ENCODE peak calls at places on chromosomes 12 and 14, in four cellular contexts. One of them, this sample, is unnamed.

GRCh38 chr14:24189059-24189375 is 401 bp upstream of the IPO4 start:
- DNase-seq in body of pancreas: no peak
- DNase-seq in CD8-positive, alpha-beta memory T cell: no peak
- DNase-seq in psoas muscle: no peak
- DNase-seq in this sample: no peak

GRCh38 chr14:99359906-99360305 is 87.9 kb upstream of the BCL11B start:
- DNase-seq in body of pancreas: no peak
- DNase-seq in CD8-positive, alpha-beta memory T cell: no peak
- DNase-seq in psoas muscle: no peak
- DNase-seq in this sample: no peak

GRCh38 chr12:76531056-76531455 is 28.5 kb downstream of the OSBPL8 start:
- DNase-seq in body of pancreas: no peak
- DNase-seq in CD8-positive, alpha-beta memory T cell: no peak
- DNase-seq in psoas muscle: no peak
- DNase-seq in this sample: no peak

GRCh38 chr14:37668646-37669045 is 73.2 kb downstream of the TTC6 start:
- DNase-seq in body of pancreas: no peak
- DNase-seq in CD8-positive, alpha-beta memory T cell: no peak
- DNase-seq in psoas muscle: no peak
- DNase-seq in this sample: no peak

GRCh38 chr12:68358532-68359485 is 26.6 kb upstream of the MDM1 start:
- DNase-seq in body of pancreas: peak; percentile 62
- DNase-seq in CD8-positive, alpha-beta memory T cell: peak; percentile 41
- DNase-seq in psoas muscle: peak; percentile 21
- DNase-seq in this sample: peak; percentile 80

GRCh38 chr14:88063807-88064206 is 58.9 kb downstream of the GPR65 start:
- DNase-seq in body of pancreas: no peak
- DNase-seq in CD8-positive, alpha-beta memory T cell: no peak
- DNase-seq in psoas muscle: no peak
- DNase-seq in this sample: no peak

GRCh38 chr12:51827925-51828818 is 20.3 kb downstream of the FIGNL2 start:
- DNase-seq in body of pancreas: no peak
- DNase-seq in CD8-positive, alpha-beta memory T cell: no peak
- DNase-seq in psoas muscle: no peak
- DNase-seq in this sample: no peak

GRCh38 chr14:72590577-72590976 is 303.3 kb downstream of the DPF3 start:
- DNase-seq in body of pancreas: no peak
- DNase-seq in CD8-positive, alpha-beta memory T cell: peak; percentile 12
- DNase-seq in psoas muscle: no peak
- DNase-seq in this sample: no peak

GRCh38 chr14:34331728-34332623 is 130.1 kb downstream of the SPTSSA start:
- DNase-seq in body of pancreas: peak; percentile 76
- DNase-seq in CD8-positive, alpha-beta memory T cell: peak; percentile 19
- DNase-seq in psoas muscle: peak; percentile 59
- DNase-seq in this sample: no peak

GRCh38 chr14:34592623-34593022 is 37.3 kb downstream of the SNX6 start:
- DNase-seq in body of pancreas: no peak
- DNase-seq in CD8-positive, alpha-beta memory T cell: no peak
- DNase-seq in psoas muscle: no peak
- DNase-seq in this sample: no peak

GRCh38 chr14:100858838-100859220 is 32.9 kb downstream of the MEG3 start:
- DNase-seq in body of pancreas: no peak
- DNase-seq in CD8-positive, alpha-beta memory T cell: no peak
- DNase-seq in psoas muscle: no peak
- DNase-seq in this sample: no peak

GRCh38 chr12:5395443-5396401 is 36.2 kb upstream of the NTF3 start:
- DNase-seq in body of pancreas: no peak
- DNase-seq in CD8-positive, alpha-beta memory T cell: no peak
- DNase-seq in psoas muscle: no peak
- DNase-seq in this sample: no peak

GRCh38 chr14:75147423-75148071 is 20.7 kb upstream of the NEK9 start:
- DNase-seq in body of pancreas: peak; percentile 67
- DNase-seq in CD8-positive, alpha-beta memory T cell: no peak
- DNase-seq in psoas muscle: peak; percentile 56
- DNase-seq in this sample: peak; percentile 15

GRCh38 chr14:63727231-63727735 is 582 bp downstream of the SGPP1 start:
- DNase-seq in body of pancreas: peak; percentile 53
- DNase-seq in CD8-positive, alpha-beta memory T cell: peak; percentile 1
- DNase-seq in psoas muscle: peak; percentile 52
- DNase-seq in this sample: no peak

GRCh38 chr14:83541147-83541546 is 1988.8 kb upstream of the FLRT2 start:
- DNase-seq in body of pancreas: no peak
- DNase-seq in CD8-positive, alpha-beta memory T cell: no peak
- DNase-seq in psoas muscle: no peak
- DNase-seq in this sample: no peak

GRCh38 chr12:107091381-107091780 is 2.0 kb downstream of the CRY1 start:
- DNase-seq in body of pancreas: no peak
- DNase-seq in CD8-positive, alpha-beta memory T cell: no peak
- DNase-seq in psoas muscle: no peak
- DNase-seq in this sample: no peak

GRCh38 chr12:90543393-90543792 is 411.6 kb downstream of the CCER1 start:
- DNase-seq in body of pancreas: no peak
- DNase-seq in CD8-positive, alpha-beta memory T cell: no peak
- DNase-seq in psoas muscle: no peak
- DNase-seq in this sample: no peak

GRCh38 chr14:74664717-74665116 is 48.2 kb downstream of the AREL1 start:
- DNase-seq in body of pancreas: no peak
- DNase-seq in CD8-positive, alpha-beta memory T cell: no peak
- DNase-seq in psoas muscle: no peak
- DNase-seq in this sample: no peak

GRCh38 chr14:68695326-68695768 is 97.5 kb downstream of the ZFP36L1 start:
- DNase-seq in body of pancreas: no peak
- DNase-seq in CD8-positive, alpha-beta memory T cell: no peak
- DNase-seq in psoas muscle: peak; percentile 63
- DNase-seq in this sample: peak; percentile 87

GRCh38 chr12:93894391-93895095 is 217.4 kb downstream of the CRADD start:
- DNase-seq in body of pancreas: peak; percentile 31
- DNase-seq in CD8-positive, alpha-beta memory T cell: no peak
- DNase-seq in psoas muscle: peak; percentile 93
- DNase-seq in this sample: peak; percentile 57

GRCh38 chr12:104272938-104273337 is 30.6 kb upstream of the EID3 start:
- DNase-seq in body of pancreas: no peak
- DNase-seq in CD8-positive, alpha-beta memory T cell: no peak
- DNase-seq in psoas muscle: no peak
- DNase-seq in this sample: no peak

GRCh38 chr12:26798669-26799068 is 34.3 kb downstream of the ITPR2 start:
- DNase-seq in body of pancreas: no peak
- DNase-seq in CD8-positive, alpha-beta memory T cell: no peak
- DNase-seq in psoas muscle: no peak
- DNase-seq in this sample: no peak
- H3K27ac ChIP-seq in body of pancreas: no peak overlapping the region
- H3K27ac ChIP-seq in CD8-positive, alpha-beta memory T cell: no peak overlapping the region
- H3K27ac ChIP-seq in psoas muscle: no peak overlapping the region
- H3K27ac ChIP-seq in this sample: no peak overlapping the region

GRCh38 chr14:65115615-65116014 is 13.3 kb upstream of the MAX start:
- DNase-seq in body of pancreas: no peak
- DNase-seq in CD8-positive, alpha-beta memory T cell: no peak
- DNase-seq in psoas muscle: no peak
- DNase-seq in this sample: no peak

DNA sequence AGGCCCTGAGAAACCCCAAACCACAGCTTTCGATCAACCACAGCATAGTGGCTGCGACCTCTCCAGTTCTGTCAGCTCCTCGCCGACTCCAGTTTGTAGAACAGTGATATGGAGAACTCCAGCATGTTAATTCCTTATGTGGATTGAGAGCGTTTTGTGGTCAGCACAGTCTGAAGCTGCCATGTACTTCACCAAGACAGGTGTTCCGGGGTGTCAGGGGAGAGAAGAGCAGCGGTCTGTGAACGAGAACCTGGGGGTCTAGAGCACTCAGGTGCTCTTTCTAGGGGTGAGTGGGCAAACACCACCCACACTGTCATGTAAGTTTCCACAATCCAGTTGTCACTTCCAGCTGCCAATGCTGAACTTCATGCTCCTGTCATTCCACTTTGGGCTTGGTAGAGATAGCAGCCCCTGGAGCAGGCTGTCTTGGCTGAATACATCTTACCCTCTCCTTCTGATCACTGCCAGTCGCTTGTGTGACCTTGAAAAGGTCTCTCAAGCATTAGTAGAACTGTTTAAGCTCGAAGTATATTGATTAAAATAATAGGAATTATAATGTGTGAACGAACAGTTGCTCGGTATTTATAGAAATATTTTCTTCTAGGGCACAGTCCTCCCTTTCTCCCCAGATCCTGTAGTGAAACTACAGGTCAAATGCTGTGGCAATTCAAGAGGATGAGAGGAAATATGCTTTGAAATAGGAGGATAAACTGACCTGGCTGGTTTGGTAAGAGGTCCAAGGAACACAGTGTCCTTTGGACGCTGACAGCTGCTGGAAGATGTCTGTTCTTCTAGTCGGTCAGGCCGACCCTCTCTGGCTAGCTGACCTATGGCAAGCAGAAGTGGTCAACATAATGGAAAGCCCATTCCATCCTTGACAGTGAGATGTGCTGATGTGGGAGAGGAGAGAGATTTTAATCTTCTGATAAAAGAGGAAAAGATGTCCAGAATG is 15.8 kb upstream of the MAX start:
- DNase-seq in body of pancreas: no peak
- DNase-seq in CD8-positive, alpha-beta memory T cell: no peak
- DNase-seq in psoas muscle: peak; percentile 29
- DNase-seq in this sample: no peak
- H3K4me1 ChIP-seq in body of pancreas: peaks cover 5% of the 10 kb centered on the region
- H3K4me1 ChIP-seq in CD8-positive, alpha-beta memory T cell: no peaks in the 10 kb centered on the region
- H3K4me1 ChIP-seq in psoas muscle: peaks cover 13% of the 10 kb centered on the region
- H3K4me1 ChIP-seq in this sample: no peaks in the 10 kb centered on the region

GRCh38 chr14:94175403-94176146 is 1.5 kb downstream of the PPP4R4 start:
- DNase-seq in body of pancreas: no peak
- DNase-seq in CD8-positive, alpha-beta memory T cell: no peak
- DNase-seq in psoas muscle: no peak
- DNase-seq in this sample: no peak

GRCh38 chr14:94172545-94172944 is 1.6 kb upstream of the PPP4R4 start:
- DNase-seq in body of pancreas: no peak
- DNase-seq in CD8-positive, alpha-beta memory T cell: no peak
- DNase-seq in psoas muscle: no peak
- DNase-seq in this sample: no peak

GRCh38 chr14:94174622-94175402 is 690 bp downstream of the PPP4R4 start:
- DNase-seq in body of pancreas: peak; percentile 27
- DNase-seq in CD8-positive, alpha-beta memory T cell: no peak
- DNase-seq in psoas muscle: peak; percentile 19
- DNase-seq in this sample: no peak

GRCh38 chr14:94173471-94173884 is 644 bp upstream of the PPP4R4 start:
- DNase-seq in body of pancreas: peak; percentile 25
- DNase-seq in CD8-positive, alpha-beta memory T cell: no peak
- DNase-seq in psoas muscle: no peak
- DNase-seq in this sample: no peak

GRCh38 chr14:94173885-94174621 is at the start of gene PPP4R4:
- DNase-seq in body of pancreas: peak; percentile 88
- DNase-seq in CD8-positive, alpha-beta memory T cell: peak; percentile 82
- DNase-seq in psoas muscle: peak; percentile 80
- DNase-seq in this sample: peak; percentile 63
- H3K27ac ChIP-seq in body of pancreas: peak within 1 kb of the TSS; percentile 25
- H3K27ac ChIP-seq in CD8-positive, alpha-beta memory T cell: no peak within 1 kb of the TSS
- H3K27ac ChIP-seq in psoas muscle: peak within 1 kb of the TSS; percentile 67
- H3K27ac ChIP-seq in this sample: peak within 1 kb of the TSS; percentile 61

GRCh38 chr12:121796855-121797751 is 3.6 kb upstream of the RHOF start:
- DNase-seq in body of pancreas: peak; percentile 97
- DNase-seq in CD8-positive, alpha-beta memory T cell: no peak
- DNase-seq in psoas muscle: peak; percentile 97
- DNase-seq in this sample: peak; percentile 89

GRCh38 chr12:121799842-121800693 is 3.7 kb upstream of the SETD1B start:
- DNase-seq in body of pancreas: peak; percentile 88
- DNase-seq in CD8-positive, alpha-beta memory T cell: peak; percentile 68
- DNase-seq in psoas muscle: peak; percentile 97
- DNase-seq in this sample: peak; percentile 94

GRCh38 chr12:121799175-121799841 is 4.5 kb upstream of the SETD1B start:
- DNase-seq in body of pancreas: peak; percentile 60
- DNase-seq in CD8-positive, alpha-beta memory T cell: no peak
- DNase-seq in psoas muscle: peak; percentile 87
- DNase-seq in this sample: peak; percentile 88

GRCh38 chr12:121797937-121798801 is 4.7 kb upstream of the RHOF start:
- DNase-seq in body of pancreas: peak; percentile 69
- DNase-seq in CD8-positive, alpha-beta memory T cell: no peak
- DNase-seq in psoas muscle: peak; percentile 81
- DNase-seq in this sample: no peak

GRCh38 chr12:121798807-121799174 is 5.0 kb upstream of the SETD1B start:
- DNase-seq in body of pancreas: no peak
- DNase-seq in CD8-positive, alpha-beta memory T cell: no peak
- DNase-seq in psoas muscle: peak; percentile 22
- DNase-seq in this sample: no peak
- H3K4me1 ChIP-seq in body of pancreas: peaks cover 69% of the 10 kb centered on the region
- H3K4me1 ChIP-seq in CD8-positive, alpha-beta memory T cell: peaks cover 39% of the 10 kb centered on the region
- H3K4me1 ChIP-seq in psoas muscle: peaks cover 49% of the 10 kb centered on the region
- H3K4me1 ChIP-seq in this sample: peaks cover 23% of the 10 kb centered on the region

DNA sequence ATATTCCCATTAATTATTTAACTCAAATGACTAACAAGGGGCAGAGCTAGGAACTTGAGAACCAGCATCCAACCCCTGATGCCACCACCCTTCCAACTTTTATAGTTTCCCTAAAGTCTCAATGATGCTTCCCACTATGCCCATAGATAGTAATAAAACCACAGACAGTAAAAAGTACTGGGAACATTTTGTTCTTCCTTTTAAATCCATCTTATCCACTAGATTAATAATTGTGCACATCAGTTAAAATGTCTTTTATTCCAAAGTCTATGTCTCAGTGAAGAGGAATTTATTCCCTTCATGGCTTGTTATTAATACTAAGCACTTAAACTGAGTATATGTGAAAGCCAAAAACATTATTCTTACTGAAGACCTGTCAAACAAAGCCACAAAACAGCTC is 45.8 kb downstream of the SINHCAF start:
- DNase-seq in body of pancreas: no peak
- DNase-seq in CD8-positive, alpha-beta memory T cell: no peak
- DNase-seq in psoas muscle: no peak
- DNase-seq in this sample: no peak
- H3K27ac ChIP-seq in body of pancreas: no peak overlapping the region
- H3K27ac ChIP-seq in CD8-positive, alpha-beta memory T cell: no peak overlapping the region
- H3K27ac ChIP-seq in psoas muscle: no peak overlapping the region
- H3K27ac ChIP-seq in this sample: no peak overlapping the region

GRCh38 chr14:87063181-87063580 is 929.8 kb downstream of the GALC start:
- DNase-seq in body of pancreas: no peak
- DNase-seq in CD8-positive, alpha-beta memory T cell: no peak
- DNase-seq in psoas muscle: no peak
- DNase-seq in this sample: no peak

GRCh38 chr14:87055007-87055406 is 938.0 kb downstream of the GALC start:
- DNase-seq in body of pancreas: no peak
- DNase-seq in CD8-positive, alpha-beta memory T cell: no peak
- DNase-seq in psoas muscle: no peak
- DNase-seq in this sample: no peak

DNA sequence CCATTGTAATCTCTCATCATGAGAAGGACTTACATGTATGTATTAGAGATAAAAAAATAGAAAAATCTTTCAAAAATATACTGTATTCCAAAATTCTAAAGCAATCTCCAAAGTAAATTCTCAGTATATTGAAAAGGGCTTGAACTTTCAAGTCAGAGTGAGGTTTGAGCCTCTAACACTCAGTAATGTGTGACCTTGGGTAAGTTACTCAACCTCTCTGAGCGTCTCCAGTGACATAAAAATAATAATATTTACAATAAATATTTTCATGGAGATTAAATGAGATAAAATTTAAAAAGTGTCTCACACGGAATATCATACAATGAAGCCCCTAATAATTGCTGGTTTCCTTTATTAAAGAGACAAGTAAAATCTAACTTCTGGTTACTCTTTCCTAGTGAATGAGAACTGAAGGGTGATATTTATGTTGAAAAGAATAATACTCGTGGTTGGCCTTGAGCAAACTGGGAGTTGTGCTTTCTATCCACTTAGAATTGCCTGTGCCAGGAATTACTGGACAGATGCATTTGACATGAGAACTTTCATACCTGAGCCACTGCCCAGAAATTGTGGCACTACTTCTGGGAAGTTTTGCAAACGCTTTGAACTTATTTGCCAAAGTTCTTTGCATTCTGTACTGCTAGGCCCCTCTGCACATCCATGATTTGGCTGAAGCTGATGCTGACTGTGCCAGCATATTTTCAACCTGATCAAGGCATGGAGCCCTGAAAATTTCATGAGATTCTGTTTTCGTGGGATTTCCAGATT is 933.7 kb downstream of the GALC start:
- DNase-seq in body of pancreas: peak; percentile 70
- DNase-seq in CD8-positive, alpha-beta memory T cell: no peak
- DNase-seq in psoas muscle: no peak
- DNase-seq in this sample: no peak
- H3K4me1 ChIP-seq in body of pancreas: peaks cover 34% of the 10 kb centered on the region
- H3K4me1 ChIP-seq in CD8-positive, alpha-beta memory T cell: no peaks in the 10 kb centered on the region
- H3K4me1 ChIP-seq in psoas muscle: no peaks in the 10 kb centered on the region
- H3K4me1 ChIP-seq in this sample: no peaks in the 10 kb centered on the region

This sample was measured in ascending aorta.